ENCODE peak calls at places on chromosomes 3 and 15, in five cellular contexts. K is naive thymus-derived CD4-positive, alpha-beta T cell; W is A673; O is fibroblast of lung; H is tibial artery. C is an unnamed sample.

GRCh38 chr3:196774191-196774820 is 34.6 kb downstream of the PAK2 start:
- DNase-seq in W (peak; percentile 91), K (no peak), H (no peak), O (no peak), C (no peak)

GRCh38 chr3:114231616-114232015 is 5.8 kb downstream of the ZNF80 start:
- DNase-seq in W (no peak), O (no peak), H (no peak), K (no peak), C (no peak)

GRCh38 chr15:74592222-74592621 is 23.4 kb upstream of the CLK3 start:
- DNase-seq in K (no peak), O (no peak), H (no peak), W (no peak), C (no peak)

GRCh38 chr3:157499342-157499963 is 3.8 kb downstream of the VEPH1 start:
- DNase-seq in H (no peak), W (no peak), K (no peak), O (peak; percentile 49), C (peak; percentile 85)

GRCh38 chr15:35691176-35691761 is 145.3 kb upstream of the DPH6 start:
- DNase-seq in H (no peak), W (no peak), O (no peak), K (no peak), C (no peak)

GRCh38 chr15:27061739-27062138 is 90.8 kb downstream of the GABRG3 start:
- DNase-seq in O (no peak), H (no peak), W (no peak), K (no peak), C (no peak)

GRCh38 chr15:87902772-87903388 is 353.7 kb downstream of the NTRK3 start:
- DNase-seq in H (peak; percentile 90), W (no peak), O (no peak), K (no peak), C (no peak)

GRCh38 chr3:99962703-99963102 is 145.0 kb downstream of the CMSS1 start:
- DNase-seq in O (peak; percentile 94), W (no peak), K (no peak), H (no peak), C (no peak)

GRCh38 chr15:60883691-60884319 is 345.3 kb downstream of the RORA start:
- DNase-seq in H (no peak), W (no peak), O (no peak), K (no peak), C (no peak)

GRCh38 chr15:20348291-20348899 is 193.2 kb downstream of the GOLGA6L6 start:
- DNase-seq in O (no peak), K (no peak), H (no peak), W (no peak), C (no peak)

GRCh38 chr15:20348900-20349773 is 192.5 kb downstream of the GOLGA6L6 start:
- DNase-seq in W (no peak), O (no peak), K (no peak), H (peak; percentile 69), C (peak; percentile 78)

GRCh38 chr15:20344601-20345400 is 196.8 kb downstream of the GOLGA6L6 start:
- DNase-seq in O (no peak), W (no peak), K (no peak), H (no peak), C (peak; percentile 75)

GRCh38 chr15:20345401-20345958 is 196.1 kb downstream of the GOLGA6L6 start:
- DNase-seq in H (peak; percentile 51), W (no peak), O (no peak), K (peak; percentile 6), C (peak; percentile 71)

GRCh38 chr15:20346082-20346805 is 195.4 kb downstream of the GOLGA6L6 start:
- DNase-seq in H (no peak), O (no peak), K (peak; percentile 6), W (no peak), C (peak; percentile 70)
- H3K9me3 ChIP-seq in H (no peaks in the 10 kb centered on the region), O (peaks cover 26% of the 10 kb centered on the region), K (no peaks in the 10 kb centered on the region), W (peaks cover 95% of the 10 kb centered on the region), C (peaks cover 7% of the 10 kb centered on the region)

GRCh38 chr15:57298204-57298603 is 78.1 kb upstream of the CGNL1 start:
- DNase-seq in W (no peak), O (peak; percentile 60), K (no peak), H (no peak), C (no peak)
- H3K4me1 ChIP-seq in W (no peaks in the 10 kb centered on the region), O (no peaks in the 10 kb centered on the region), K (no peaks in the 10 kb centered on the region), H (no peaks in the 10 kb centered on the region), C (no peaks in the 10 kb centered on the region)

GRCh38 chr3:70926835-70927234 is 614.4 kb upstream of the MDFIC2 start:
- DNase-seq in O (no peak), K (no peak), H (no peak), W (no peak), C (no peak)
- H3K27ac ChIP-seq in O (no peak overlapping the region), K (no peak overlapping the region), H (no peak overlapping the region), W (no peak overlapping the region), C (no peak overlapping the region)

GRCh38 chr15:66613743-66614142 is 47.9 kb upstream of the LCTL start:
- DNase-seq in W (no peak), H (no peak), O (no peak), K (no peak), C (no peak)

GRCh38 chr15:66608159-66608558 is 42.4 kb upstream of the LCTL start:
- DNase-seq in K (no peak), H (no peak), O (no peak), W (no peak), C (no peak)

GRCh38 chr15:66614456-66615174 is 48.8 kb upstream of the LCTL start:
- DNase-seq in K (no peak), W (no peak), O (no peak), H (no peak), C (no peak)

GRCh38 chr15:66609876-66610275 is 44.1 kb upstream of the LCTL start:
- DNase-seq in H (no peak), O (no peak), K (no peak), W (no peak), C (no peak)

GRCh38 chr15:66611257-66612053 is 45.7 kb upstream of the LCTL start:
- DNase-seq in K (no peak), H (no peak), O (no peak), W (no peak), C (peak; percentile 72)
- H3K9me3 ChIP-seq in K (no peaks in the 10 kb centered on the region), H (no peaks in the 10 kb centered on the region), O (no peaks in the 10 kb centered on the region), W (no peaks in the 10 kb centered on the region), C (no peaks in the 10 kb centered on the region)

GRCh38 chr3:45152307-45152706 is 6.1 kb upstream of the CDCP1 start:
- DNase-seq in H (no peak), W (no peak), O (no peak), K (no peak), C (no peak)

GRCh38 chr3:45148921-45149320 is 2.7 kb upstream of the CDCP1 start:
- DNase-seq in W (no peak), O (peak; percentile 56), H (no peak), K (no peak), C (no peak)

GRCh38 chr3:45153658-45154437 is 7.7 kb upstream of the CDCP1 start:
- DNase-seq in K (no peak), O (peak; percentile 86), W (no peak), H (no peak), C (no peak)

GRCh38 chr3:45151100-45151499 is 4.9 kb upstream of the CDCP1 start:
- DNase-seq in W (no peak), O (no peak), H (no peak), K (no peak), C (no peak)

DNA sequence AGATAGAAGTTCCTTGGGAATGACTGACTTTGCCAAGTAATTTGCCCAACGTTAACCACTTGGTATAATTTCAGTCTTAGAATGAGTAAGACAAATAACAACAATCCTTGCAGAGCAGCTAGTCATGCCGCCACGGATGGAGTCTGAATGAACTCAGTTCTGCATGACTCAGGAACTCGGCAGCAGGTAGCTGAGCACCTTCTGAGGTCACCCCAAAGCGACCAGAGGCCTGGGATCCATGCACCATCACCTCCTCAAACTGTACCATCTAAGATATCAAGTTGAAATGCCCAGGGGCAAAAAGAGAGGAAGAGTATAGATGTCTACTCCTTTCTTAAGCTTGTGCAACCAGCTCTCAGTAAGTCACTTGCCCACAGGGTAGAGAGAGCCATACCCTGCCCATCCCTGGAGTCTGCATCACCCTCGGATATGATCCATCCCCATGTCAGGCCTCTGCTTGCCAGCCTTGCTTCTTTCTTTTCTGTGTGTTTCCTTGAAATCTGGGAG is 8.5 kb upstream of the CDCP1 start:
- DNase-seq in W (no peak), H (no peak), K (no peak), O (peak; percentile 83), C (no peak)
- H3K4me1 ChIP-seq in W (no peaks in the 10 kb centered on the region), H (no peaks in the 10 kb centered on the region), K (no peaks in the 10 kb centered on the region), O (no peaks in the 10 kb centered on the region), C (no peaks in the 10 kb centered on the region)

GRCh38 chr15:40759961-40760360 is 3.9 kb upstream of the GCHFR start:
- DNase-seq in O (no peak), W (no peak), K (no peak), H (no peak), C (no peak)
- H3K27ac ChIP-seq in O (no peak overlapping the region), W (no peak overlapping the region), K (no peak overlapping the region), H (no peak overlapping the region), C (no peak overlapping the region)

GRCh38 chr15:25022233-25022632 is 67.4 kb downstream of the SNRPN start:
- DNase-seq in H (no peak), W (no peak), K (no peak), O (peak; percentile 75), C (no peak)

GRCh38 chr15:25019434-25019833 is 64.6 kb downstream of the SNRPN start:
- DNase-seq in H (no peak), K (no peak), O (no peak), W (no peak), C (no peak)
- H3K9me3 ChIP-seq in H (peaks cover 2% of the 10 kb centered on the region), K (no peaks in the 10 kb centered on the region), O (no peaks in the 10 kb centered on the region), W (peaks cover 41% of the 10 kb centered on the region), C (peaks cover 57% of the 10 kb centered on the region)

GRCh38 chr3:155111971-155112370 is 31.9 kb downstream of the MME start:
- DNase-seq in K (no peak), W (no peak), H (no peak), O (no peak), C (no peak)
- H3K4me1 ChIP-seq in K (no peaks in the 10 kb centered on the region), W (no peaks in the 10 kb centered on the region), H (no peaks in the 10 kb centered on the region), O (no peaks in the 10 kb centered on the region), C (no peaks in the 10 kb centered on the region)